ENCODE peak calls at places on chromosomes 11 and 22, in four cellular contexts. A is HFFc6; G is activated CD8-positive, alpha-beta memory T cell treated with anti-CD3 and anti-CD28 coated beads, Interleukin-2, amount 50 U/mL, for 48 hours; W is stimulated activated CD8-positive, alpha-beta memory T cell treated with anti-CD3 and anti-CD28 coated beads, Interleukin-2, amount 100 ng/mL, for 1 hour. R is an unnamed sample.

GRCh38 chr11:5204787-5205186 is 4.3 kb upstream of the OR51V1 start:
- DNase-seq in A (peak), G (no peak), W (no peak), R (no peak)

GRCh38 chr11:1829039-1829820 is 5.6 kb upstream of the SYT8 start:
- DNase-seq in A (peak), G (no peak), W (no peak), R (no peak)

GRCh38 chr11:57485217-57486007 is 25.1 kb downstream of the RTN4RL2 start:
- DNase-seq in A (no peak), G (no peak), W (no peak), R (no peak)

GRCh38 chr22:25736378-25737011 is 5.5 kb upstream of the MYO18B start:
- DNase-seq in A (no peak), G (peak), W (no peak), R (no peak)

GRCh38 chr22:42934338-42934737 is 77.3 kb upstream of the ARFGAP3 start:
- DNase-seq in A (no peak), G (no peak), W (no peak), R (no peak)

GRCh38 chr11:1701041-1701807 is 4.2 kb downstream of the KRTAP5-6 start:
- DNase-seq in A (no peak), G (peak), W (no peak), R (no peak)

GRCh38 chr11:69682681-69683326 is 7.7 kb upstream of the LTO1 start:
- DNase-seq in A (no peak), G (no peak), W (no peak), R (no peak)

GRCh38 chr11:110712643-110713468 is 619 bp upstream of the ARHGAP20 start:
- DNase-seq in A (no peak), G (peak), W (no peak), R (no peak)

GRCh38 chr22:25368271-25368670 is 148.8 kb downstream of the CRYBB2 start:
- DNase-seq in A (peak), G (no peak), W (no peak), R (no peak)

GRCh38 chr22:25448435-25449051 is 115.9 kb upstream of the GRK3 start:
- DNase-seq in A (peak), G (peak), W (no peak), R (no peak)

GRCh38 chr11:74570266-74571061 is 21.9 kb upstream of the POLD3 start:
- DNase-seq in A (peak), G (no peak), W (no peak), R (no peak)

GRCh38 chr22:19523240-19524169 is 705 bp downstream of the CLDN5 start:
- DNase-seq in A (no peak), G (peak), W (no peak), R (no peak)

GRCh38 chr11:113481672-113482071 is 6.5 kb upstream of the DRD2 start:
- DNase-seq in A (no peak), G (no peak), W (no peak), R (no peak)

GRCh38 chr22:49052023-49052538 is 775.6 kb downstream of the BRD1 start:
- DNase-seq in A (no peak), G (peak), W (peak), R (no peak)

GRCh38 chr11:43523632-43524031 is 156.9 kb upstream of the HSD17B12 start:
- DNase-seq in A (no peak), G (no peak), W (no peak), R (no peak)

GRCh38 chr22:48662476-48663150 is 1165.1 kb downstream of the BRD1 start:
- DNase-seq in A (no peak), G (no peak), W (no peak), R (no peak)

GRCh38 chr11:47437746-47438418 is 11.1 kb downstream of the RAPSN start:
- DNase-seq in A (no peak), G (no peak), W (no peak), R (no peak)

GRCh38 chr11:15127341-15127740 is 12.6 kb downstream of the INSC start:
- DNase-seq in A (peak), G (no peak), W (no peak), R (no peak)

GRCh38 chr11:64007629-64008282 is 21.5 kb downstream of the OTUB1 start:
- DNase-seq in A (no peak), G (no peak), W (no peak), R (no peak)

GRCh38 chr22:32204211-32204855 is 540 bp downstream of the RFPL2 start:
- DNase-seq in A (no peak), G (no peak), W (no peak), R (no peak)

GRCh38 chr11:80424012-80424695 is 983.3 kb upstream of the TENM4 start:
- DNase-seq in A (no peak), G (no peak), W (no peak), R (no peak)

GRCh38 chr22:38871360-38872171 is 450 bp downstream of the CBX6 start:
- DNase-seq in A (no peak), G (peak), W (no peak), R (no peak)